ENCODE peak calls at places on chromosomes 11 and 22, in six cellular contexts. One of them, this sample, is unnamed.

GRCh38 chr11:71223671-71224660 is 28.4 kb downstream of the SHANK2 start:
- DNase-seq in IMR-90: no peak
- DNase-seq in ovary: no peak
- DNase-seq in psoas muscle: no peak
- DNase-seq in coronary artery: peak; percentile 62
- DNase-seq in astrocyte of the cerebellum: no peak
- DNase-seq in this sample: no peak

GRCh38 chr11:34585870-34586654 is 34.8 kb upstream of the EHF start:
- DNase-seq in IMR-90: peak; percentile 71
- DNase-seq in ovary: no peak
- DNase-seq in psoas muscle: no peak
- DNase-seq in coronary artery: no peak
- DNase-seq in astrocyte of the cerebellum: peak; percentile 77
- DNase-seq in this sample: no peak

GRCh38 chr11:25910090-25910489 is 421.8 kb upstream of the ANO3 start:
- DNase-seq in IMR-90: no peak
- DNase-seq in ovary: no peak
- DNase-seq in psoas muscle: no peak
- DNase-seq in coronary artery: no peak
- DNase-seq in astrocyte of the cerebellum: no peak
- DNase-seq in this sample: no peak

GRCh38 chr11:129412501-129412900 is 36.9 kb downstream of the BARX2 start:
- DNase-seq in IMR-90: no peak
- DNase-seq in ovary: no peak
- DNase-seq in psoas muscle: no peak
- DNase-seq in coronary artery: no peak
- DNase-seq in astrocyte of the cerebellum: no peak
- DNase-seq in this sample: no peak

GRCh38 chr11:67178878-67179277 is 59.8 kb downstream of the KDM2A start:
- DNase-seq in IMR-90: peak; percentile 77
- DNase-seq in ovary: no peak
- DNase-seq in psoas muscle: no peak
- DNase-seq in coronary artery: no peak
- DNase-seq in astrocyte of the cerebellum: no peak
- DNase-seq in this sample: no peak

GRCh38 chr11:67731583-67731982 is 57.2 kb upstream of the ALDH3B2 start:
- DNase-seq in IMR-90: no peak
- DNase-seq in ovary: no peak
- DNase-seq in psoas muscle: no peak
- DNase-seq in coronary artery: no peak
- DNase-seq in astrocyte of the cerebellum: no peak
- DNase-seq in this sample: no peak

GRCh38 chr22:39414377-39414776 is 14.8 kb downstream of the TAB1 start:
- DNase-seq in IMR-90: no peak
- DNase-seq in ovary: no peak
- DNase-seq in psoas muscle: no peak
- DNase-seq in coronary artery: no peak
- DNase-seq in astrocyte of the cerebellum: no peak
- DNase-seq in this sample: no peak

GRCh38 chr11:33633251-33634003 is 67.2 kb downstream of the C11orf91 start:
- DNase-seq in IMR-90: peak; percentile 72
- DNase-seq in ovary: no peak
- DNase-seq in psoas muscle: no peak
- DNase-seq in coronary artery: no peak
- DNase-seq in astrocyte of the cerebellum: peak; percentile 72
- DNase-seq in this sample: peak; percentile 53

GRCh38 chr11:5881756-5882155 is 1.3 kb downstream of the OR52E4 start:
- DNase-seq in IMR-90: no peak
- DNase-seq in ovary: no peak
- DNase-seq in psoas muscle: no peak
- DNase-seq in coronary artery: no peak
- DNase-seq in astrocyte of the cerebellum: no peak
- DNase-seq in this sample: no peak

GRCh38 chr11:64877390-64878222 is 815 bp downstream of the EHD1 start:
- DNase-seq in IMR-90: no peak
- DNase-seq in ovary: no peak
- DNase-seq in psoas muscle: no peak
- DNase-seq in coronary artery: no peak
- DNase-seq in astrocyte of the cerebellum: no peak
- DNase-seq in this sample: no peak

GRCh38 chr11:25039165-25039564 is 542.3 kb downstream of the LUZP2 start:
- DNase-seq in IMR-90: no peak
- DNase-seq in ovary: no peak
- DNase-seq in psoas muscle: no peak
- DNase-seq in coronary artery: no peak
- DNase-seq in astrocyte of the cerebellum: no peak
- DNase-seq in this sample: no peak

GRCh38 chr22:22362311-22362710 is 117.7 kb downstream of the VPREB1 start:
- DNase-seq in IMR-90: no peak
- DNase-seq in ovary: no peak
- DNase-seq in psoas muscle: no peak
- DNase-seq in coronary artery: no peak
- DNase-seq in astrocyte of the cerebellum: no peak
- DNase-seq in this sample: no peak

GRCh38 chr22:29030618-29031235 is 30.9 kb downstream of the C22orf31 start:
- DNase-seq in IMR-90: peak; percentile 77
- DNase-seq in ovary: peak; percentile 89
- DNase-seq in psoas muscle: peak; percentile 83
- DNase-seq in coronary artery: no peak
- DNase-seq in astrocyte of the cerebellum: peak; percentile 90
- DNase-seq in this sample: no peak

GRCh38 chr11:86477495-86478155 is 102.9 kb downstream of the CCDC81 start:
- DNase-seq in IMR-90: peak; percentile 45
- DNase-seq in ovary: no peak
- DNase-seq in psoas muscle: no peak
- DNase-seq in coronary artery: peak; percentile 56
- DNase-seq in astrocyte of the cerebellum: no peak
- DNase-seq in this sample: no peak

GRCh38 chr11:63670077-63670737 is 969 bp downstream of the ATL3 start:
- DNase-seq in IMR-90: peak; percentile 45
- DNase-seq in ovary: no peak
- DNase-seq in psoas muscle: no peak
- DNase-seq in coronary artery: no peak
- DNase-seq in astrocyte of the cerebellum: no peak
- DNase-seq in this sample: no peak

GRCh38 chr11:65651339-65651588 is 11.5 kb downstream of the RELA start:
- DNase-seq in IMR-90: no peak
- DNase-seq in ovary: peak; percentile 38
- DNase-seq in psoas muscle: peak; percentile 45
- DNase-seq in coronary artery: no peak
- DNase-seq in astrocyte of the cerebellum: no peak
- DNase-seq in this sample: no peak

GRCh38 chr11:34175284-34176019 is 70.0 kb downstream of the NAT10 start:
- DNase-seq in IMR-90: no peak
- DNase-seq in ovary: no peak
- DNase-seq in psoas muscle: peak; percentile 45
- DNase-seq in coronary artery: no peak
- DNase-seq in astrocyte of the cerebellum: no peak
- DNase-seq in this sample: no peak

GRCh38 chr11:7167976-7168740 is 79.4 kb downstream of the RBMXL2 start:
- DNase-seq in IMR-90: no peak
- DNase-seq in ovary: no peak
- DNase-seq in psoas muscle: no peak
- DNase-seq in coronary artery: no peak
- DNase-seq in astrocyte of the cerebellum: no peak
- DNase-seq in this sample: no peak
- TF ChIP-seq CTCF in IMR-90: no peak
- TF ChIP-seq CTCF in ovary: no peak
- TF ChIP-seq CTCF in psoas muscle: no peak
- TF ChIP-seq CTCF in coronary artery: no peak
- TF ChIP-seq CTCF in astrocyte of the cerebellum: no peak
- TF ChIP-seq CTCF in this sample: no peak

GRCh38 chr11:91527380-91528030 is 697.1 kb upstream of the FAT3 start:
- DNase-seq in IMR-90: no peak
- DNase-seq in ovary: no peak
- DNase-seq in psoas muscle: no peak
- DNase-seq in coronary artery: no peak
- DNase-seq in astrocyte of the cerebellum: no peak
- DNase-seq in this sample: no peak
- TF ChIP-seq CTCF in IMR-90: no peak
- TF ChIP-seq CTCF in ovary: no peak
- TF ChIP-seq CTCF in psoas muscle: no peak
- TF ChIP-seq CTCF in coronary artery: no peak
- TF ChIP-seq CTCF in astrocyte of the cerebellum: no peak
- TF ChIP-seq CTCF in this sample: no peak

GRCh38 chr11:101390539-101390938 is 193.3 kb downstream of the TRPC6 start:
- DNase-seq in IMR-90: peak; percentile 19
- DNase-seq in ovary: no peak
- DNase-seq in psoas muscle: no peak
- DNase-seq in coronary artery: no peak
- DNase-seq in astrocyte of the cerebellum: no peak
- DNase-seq in this sample: no peak
- TF ChIP-seq CTCF in IMR-90: peak; percentile 45
- TF ChIP-seq CTCF in ovary: no peak
- TF ChIP-seq CTCF in psoas muscle: no peak
- TF ChIP-seq CTCF in coronary artery: no peak
- TF ChIP-seq CTCF in astrocyte of the cerebellum: peak; percentile 10
- TF ChIP-seq CTCF in this sample: peak; percentile 58

GRCh38 chr11:134071766-134072403 is 3.0 kb downstream of the JAM3 start:
- DNase-seq in IMR-90: peak; percentile 16
- DNase-seq in ovary: no peak
- DNase-seq in psoas muscle: no peak
- DNase-seq in coronary artery: no peak
- DNase-seq in astrocyte of the cerebellum: no peak
- DNase-seq in this sample: no peak
- TF ChIP-seq CTCF in IMR-90: no peak
- TF ChIP-seq CTCF in ovary: no peak
- TF ChIP-seq CTCF in psoas muscle: no peak
- TF ChIP-seq CTCF in coronary artery: no peak
- TF ChIP-seq CTCF in astrocyte of the cerebellum: no peak
- TF ChIP-seq CTCF in this sample: peak; percentile 45